ENCODE peak calls at places on chromosomes 5 and 9, in five cellular contexts. One of them, this sample, is unnamed.

GRCh38 chr5:38536968-38537367 is 19.5 kb downstream of the LIFR start:
- DNase-seq in prostate gland: no peak
- DNase-seq in brain microvascular endothelial cell: no peak
- DNase-seq in heart right ventricle: no peak
- DNase-seq in ovary: no peak
- DNase-seq in this sample: no peak

GRCh38 chr5:116442095-116442534 is 132.5 kb downstream of the SEMA6A start:
- DNase-seq in prostate gland: no peak
- DNase-seq in brain microvascular endothelial cell: no peak
- DNase-seq in heart right ventricle: peak; percentile 18
- DNase-seq in ovary: no peak
- DNase-seq in this sample: no peak

GRCh38 chr5:138489705-138490104 is 24.4 kb downstream of the EGR1 start:
- DNase-seq in prostate gland: no peak
- DNase-seq in brain microvascular endothelial cell: no peak
- DNase-seq in heart right ventricle: no peak
- DNase-seq in ovary: peak; percentile 39
- DNase-seq in this sample: no peak

GRCh38 chr5:181138258-181138657 is 7.3 kb upstream of the OR2V1 start:
- DNase-seq in prostate gland: no peak
- DNase-seq in brain microvascular endothelial cell: peak; percentile 71
- DNase-seq in heart right ventricle: no peak
- DNase-seq in ovary: no peak
- DNase-seq in this sample: no peak

GRCh38 chr5:56176155-56176798 is 56.9 kb downstream of the ANKRD55 start:
- DNase-seq in prostate gland: no peak
- DNase-seq in brain microvascular endothelial cell: no peak
- DNase-seq in heart right ventricle: peak; percentile 41
- DNase-seq in ovary: no peak
- DNase-seq in this sample: no peak

GRCh38 chr9:71128796-71129195 is 7.4 kb upstream of the TRPM3 start:
- DNase-seq in prostate gland: no peak
- DNase-seq in brain microvascular endothelial cell: no peak
- DNase-seq in heart right ventricle: no peak
- DNase-seq in ovary: no peak
- DNase-seq in this sample: no peak

GRCh38 chr5:149127394-149127955 is 13.8 kb upstream of the ABLIM3 start:
- DNase-seq in prostate gland: no peak
- DNase-seq in brain microvascular endothelial cell: no peak
- DNase-seq in heart right ventricle: no peak
- DNase-seq in ovary: no peak
- DNase-seq in this sample: no peak

GRCh38 chr5:66828551-66829421 is 232.6 kb downstream of the MAST4 start:
- DNase-seq in prostate gland: peak; percentile 52
- DNase-seq in brain microvascular endothelial cell: peak; percentile 83
- DNase-seq in heart right ventricle: peak; percentile 73
- DNase-seq in ovary: peak; percentile 52
- DNase-seq in this sample: peak; percentile 89

GRCh38 chr9:92424340-92424739 is at the start of gene OMD:
- DNase-seq in prostate gland: no peak
- DNase-seq in brain microvascular endothelial cell: no peak
- DNase-seq in heart right ventricle: no peak
- DNase-seq in ovary: no peak
- DNase-seq in this sample: no peak

GRCh38 chr5:15500326-15500958 is 462 bp downstream of the FBXL7 start:
- DNase-seq in prostate gland: peak; percentile 19
- DNase-seq in brain microvascular endothelial cell: peak; percentile 24
- DNase-seq in heart right ventricle: peak; percentile 70
- DNase-seq in ovary: peak; percentile 49
- DNase-seq in this sample: peak; percentile 85

GRCh38 chr5:160903076-160903475 is 51.1 kb upstream of the ATP10B start:
- DNase-seq in prostate gland: no peak
- DNase-seq in brain microvascular endothelial cell: no peak
- DNase-seq in heart right ventricle: no peak
- DNase-seq in ovary: no peak
- DNase-seq in this sample: no peak

GRCh38 chr5:53671447-53671846 is 111.0 kb downstream of the NDUFS4 start:
- DNase-seq in prostate gland: no peak
- DNase-seq in brain microvascular endothelial cell: no peak
- DNase-seq in heart right ventricle: no peak
- DNase-seq in ovary: no peak
- DNase-seq in this sample: no peak

GRCh38 chr9:114450181-114450580 is 55.1 kb downstream of the WHRN start:
- DNase-seq in prostate gland: no peak
- DNase-seq in brain microvascular endothelial cell: no peak
- DNase-seq in heart right ventricle: no peak
- DNase-seq in ovary: no peak
- DNase-seq in this sample: no peak

GRCh38 chr9:71361357-71361756 is 239.9 kb upstream of the TRPM3 start:
- DNase-seq in prostate gland: no peak
- DNase-seq in brain microvascular endothelial cell: no peak
- DNase-seq in heart right ventricle: no peak
- DNase-seq in ovary: no peak
- DNase-seq in this sample: no peak

GRCh38 chr9:74748966-74749365 is 138.8 kb downstream of the TRPM6 start:
- DNase-seq in prostate gland: no peak
- DNase-seq in brain microvascular endothelial cell: no peak
- DNase-seq in heart right ventricle: no peak
- DNase-seq in ovary: no peak
- DNase-seq in this sample: no peak

GRCh38 chr5:159817262-159818029 is 98.8 kb upstream of the ADRA1B start:
- DNase-seq in prostate gland: no peak
- DNase-seq in brain microvascular endothelial cell: no peak
- DNase-seq in heart right ventricle: no peak
- DNase-seq in ovary: no peak
- DNase-seq in this sample: peak; percentile 9

GRCh38 chr9:136762221-136762691 is 2.1 kb downstream of the LCN15 start:
- DNase-seq in prostate gland: no peak
- DNase-seq in brain microvascular endothelial cell: no peak
- DNase-seq in heart right ventricle: no peak
- DNase-seq in ovary: no peak
- DNase-seq in this sample: no peak

GRCh38 chr9:131390990-131391389 is 2.9 kb upstream of the PRRC2B start:
- DNase-seq in prostate gland: no peak
- DNase-seq in brain microvascular endothelial cell: no peak
- DNase-seq in heart right ventricle: no peak
- DNase-seq in ovary: no peak
- DNase-seq in this sample: no peak

GRCh38 chr5:180609817-180610550 is 18.7 kb upstream of the SCGB3A1 start:
- DNase-seq in prostate gland: no peak
- DNase-seq in brain microvascular endothelial cell: no peak
- DNase-seq in heart right ventricle: no peak
- DNase-seq in ovary: no peak
- DNase-seq in this sample: no peak

GRCh38 chr5:36414869-36415282 is 113.2 kb upstream of the RANBP3L start:
- DNase-seq in prostate gland: no peak
- DNase-seq in brain microvascular endothelial cell: no peak
- DNase-seq in heart right ventricle: no peak
- DNase-seq in ovary: no peak
- DNase-seq in this sample: no peak

DNA sequence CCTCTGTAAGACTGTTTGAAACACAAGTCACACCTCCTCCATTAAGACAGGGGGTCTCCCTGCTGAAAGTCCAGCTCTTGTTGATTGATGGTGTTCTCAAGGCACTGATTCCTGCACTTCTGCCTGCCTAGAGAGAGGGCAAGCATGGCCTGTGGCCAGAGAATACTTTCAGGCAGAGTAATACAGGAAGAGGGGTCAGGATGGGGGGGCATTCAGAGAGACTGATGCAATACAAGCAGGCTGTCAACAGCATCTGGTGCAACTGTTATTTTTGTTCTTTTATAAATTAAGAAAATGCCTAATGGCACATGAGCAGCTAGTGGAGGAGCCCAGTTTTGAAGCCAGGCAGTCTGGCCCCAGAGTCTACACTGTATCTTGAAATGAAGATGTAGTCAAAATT is 302.2 kb downstream of the DIRAS2 start:
- DNase-seq in prostate gland: no peak
- DNase-seq in brain microvascular endothelial cell: peak; percentile 81
- DNase-seq in heart right ventricle: no peak
- DNase-seq in ovary: no peak
- DNase-seq in this sample: no peak
- H3K27ac ChIP-seq in prostate gland: no peak overlapping the region
- H3K27ac ChIP-seq in brain microvascular endothelial cell: no peak overlapping the region
- H3K27ac ChIP-seq in heart right ventricle: no peak overlapping the region
- H3K27ac ChIP-seq in ovary: no peak overlapping the region
- H3K27ac ChIP-seq in this sample: no peak overlapping the region

DNA sequence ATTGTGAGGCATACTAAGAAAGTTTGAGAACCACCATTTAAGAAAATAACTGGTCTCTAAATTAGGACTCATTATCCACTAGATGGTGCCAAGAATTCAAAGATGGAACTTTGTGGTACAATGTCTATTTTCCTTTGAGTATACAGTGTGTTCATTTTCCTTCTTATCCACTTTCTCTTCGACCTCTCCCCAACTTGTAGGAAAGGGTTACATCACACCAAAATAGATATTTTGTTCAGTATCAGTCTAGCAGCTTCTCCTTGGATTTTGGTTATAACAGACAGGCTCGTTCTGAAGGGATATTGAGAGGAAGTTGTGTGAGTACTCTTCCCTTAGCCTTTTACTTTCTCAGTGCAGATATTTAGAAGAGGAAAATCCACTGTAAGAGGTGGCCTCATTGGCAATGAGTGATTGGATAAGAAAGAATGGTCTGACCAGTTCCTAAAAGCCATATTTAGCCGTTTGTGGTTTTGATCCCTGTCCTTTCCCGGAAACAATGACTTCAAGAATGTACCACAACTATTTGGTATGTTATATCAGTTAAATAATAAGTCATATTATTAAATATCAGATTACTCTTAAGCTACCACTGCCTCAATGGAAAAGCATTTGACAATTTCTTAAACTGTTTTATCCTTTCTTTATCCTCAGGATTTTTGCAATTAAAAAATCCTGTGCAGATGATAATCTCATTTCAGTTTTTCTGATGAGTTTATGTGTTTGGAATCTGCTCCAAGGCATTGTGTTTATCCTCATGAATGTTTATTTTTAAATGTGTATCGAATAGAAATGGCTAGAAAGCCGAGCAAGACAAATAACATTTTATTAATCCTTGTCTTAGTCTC is 69.0 kb upstream of the GRAMD2B start:
- DNase-seq in prostate gland: no peak
- DNase-seq in brain microvascular endothelial cell: peak; percentile 96
- DNase-seq in heart right ventricle: no peak
- DNase-seq in ovary: no peak
- DNase-seq in this sample: no peak
- H3K4me3 ChIP-seq in prostate gland: no peak overlapping the region
- H3K4me3 ChIP-seq in brain microvascular endothelial cell: peak overlapping the region; percentile 12
- H3K4me3 ChIP-seq in heart right ventricle: peak overlapping the region; percentile 28
- H3K4me3 ChIP-seq in ovary: no peak overlapping the region
- H3K4me3 ChIP-seq in this sample: peak overlapping the region; percentile 9

DNA sequence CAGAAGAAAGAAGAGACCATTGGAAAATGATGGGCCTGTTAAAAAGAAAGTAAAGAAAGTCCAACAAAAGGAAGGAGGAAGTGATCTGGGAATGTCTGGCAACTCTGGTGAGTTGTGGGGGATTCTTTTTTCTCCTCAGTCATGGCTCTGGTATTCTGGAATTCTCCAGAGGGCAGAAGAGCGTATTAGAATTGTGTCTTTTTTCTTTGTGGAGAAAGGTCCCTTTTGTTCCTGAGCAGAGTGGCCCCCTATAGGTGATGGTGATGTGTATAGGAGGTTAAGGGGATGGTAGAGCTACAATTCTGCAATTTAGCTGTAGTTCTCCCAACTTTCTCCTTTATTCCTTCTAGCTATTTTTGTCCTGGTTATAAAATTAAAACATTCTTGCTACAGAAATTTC is 1.6 kb upstream of the DHFR start:
- DNase-seq in prostate gland: no peak
- DNase-seq in brain microvascular endothelial cell: peak; percentile 5
- DNase-seq in heart right ventricle: no peak
- DNase-seq in ovary: no peak
- DNase-seq in this sample: no peak
- H3K27ac ChIP-seq in prostate gland: no peak overlapping the region
- H3K27ac ChIP-seq in brain microvascular endothelial cell: no peak overlapping the region
- H3K27ac ChIP-seq in heart right ventricle: no peak overlapping the region
- H3K27ac ChIP-seq in ovary: no peak overlapping the region
- H3K27ac ChIP-seq in this sample: no peak overlapping the region

GRCh38 chr5:1103505-1104326 is 8.1 kb downstream of the SLC12A7 start:
- DNase-seq in prostate gland: peak; percentile 51
- DNase-seq in brain microvascular endothelial cell: no peak
- DNase-seq in heart right ventricle: peak; percentile 89
- DNase-seq in ovary: no peak
- DNase-seq in this sample: peak; percentile 84
- H3K4me3 ChIP-seq in prostate gland: no peak overlapping the region
- H3K4me3 ChIP-seq in brain microvascular endothelial cell: no peak overlapping the region
- H3K4me3 ChIP-seq in heart right ventricle: peak overlapping the region; percentile 37
- H3K4me3 ChIP-seq in ovary: no peak overlapping the region
- H3K4me3 ChIP-seq in this sample: peak overlapping the region; percentile 25

DNA sequence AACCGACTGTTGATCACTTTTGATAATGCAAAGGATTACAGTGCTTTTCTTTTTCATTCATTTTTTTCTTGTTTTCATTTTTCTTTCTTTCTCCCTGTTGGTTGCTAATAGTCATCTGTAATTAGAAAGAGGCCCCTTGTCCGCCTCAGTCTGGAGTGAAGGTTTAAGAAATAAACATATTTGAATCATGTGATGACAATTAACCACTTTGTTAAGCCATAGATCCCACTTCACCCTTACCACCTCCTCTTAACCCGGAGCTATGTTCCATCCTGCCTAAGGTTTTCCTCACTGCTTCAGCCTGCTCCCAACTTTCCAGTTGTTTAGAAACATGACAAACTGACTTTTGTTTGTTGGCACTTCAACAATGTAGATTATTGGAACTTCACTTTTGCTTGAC is 37.4 kb upstream of the SSBP2 start:
- DNase-seq in prostate gland: no peak
- DNase-seq in brain microvascular endothelial cell: no peak
- DNase-seq in heart right ventricle: no peak
- DNase-seq in ovary: no peak
- DNase-seq in this sample: no peak
- H3K27ac ChIP-seq in prostate gland: no peak overlapping the region
- H3K27ac ChIP-seq in brain microvascular endothelial cell: no peak overlapping the region
- H3K27ac ChIP-seq in heart right ventricle: no peak overlapping the region
- H3K27ac ChIP-seq in ovary: no peak overlapping the region
- H3K27ac ChIP-seq in this sample: no peak overlapping the region

GRCh38 chr5:10635861-10636350 is 72.0 kb downstream of the ANKRD33B start:
- DNase-seq in prostate gland: no peak
- DNase-seq in brain microvascular endothelial cell: no peak
- DNase-seq in heart right ventricle: no peak
- DNase-seq in ovary: no peak
- DNase-seq in this sample: no peak
- H3K4me3 ChIP-seq in prostate gland: no peak overlapping the region
- H3K4me3 ChIP-seq in brain microvascular endothelial cell: no peak overlapping the region
- H3K4me3 ChIP-seq in heart right ventricle: no peak overlapping the region
- H3K4me3 ChIP-seq in ovary: no peak overlapping the region
- H3K4me3 ChIP-seq in this sample: no peak overlapping the region